ENCODE peak calls at places on chromosome 1, in nine cellular contexts. A is GM12865; O is activated T-cell treated with anti-CD3 and anti-CD28 coated beads for 24 hours; J is caudate nucleus; M is HCEC 1CT; Z is NCI-H1105 treated with DMSO at 0.1 percent for 48 hours; P is activated CD4-positive, alpha-beta T cell treated with anti-CD3 and anti-CD28 coated beads, Interleukin-2, amount 50 U/mL, for 48 hours; L is NCI-H187 treated with DMSO at 0.1 percent for 48 hours; S is stimulated activated effector memory CD8-positive, alpha-beta T cell treated with anti-CD3 and anti-CD28 coated beads, Interleukin-12 subunit alpha, Interleukin-12 subunit beta, amount 100 ng/mL, for 72 hours. K is an unnamed sample.

GRCh38 chr1:61992257-61992656 is 202.4 kb upstream of the L1TD1 start:
- DNase-seq in S (no peak), A (no peak), Z (no peak), M (no peak), L (no peak), J (no peak), P (no peak), O (no peak), K (no peak)

GRCh38 chr1:209383907-209384709 is 199.4 kb upstream of the CAMK1G start:
- DNase-seq in J (no peak), O (no peak), Z (no peak), M (no peak), S (no peak), L (no peak), P (no peak), A (no peak), K (no peak)

GRCh38 chr1:183757061-183757460 is 47.9 kb upstream of the RGL1 start:
- DNase-seq in O (no peak), J (no peak), S (no peak), A (no peak), P (no peak), Z (no peak), M (peak), L (no peak), K (no peak)

GRCh38 chr1:8987881-8988617 is 38.2 kb downstream of the SLC2A7 start:
- DNase-seq in A (peak), S (peak), M (peak), Z (peak), J (peak), P (peak), O (peak), L (no peak), K (peak)

GRCh38 chr1:204986181-204986580 is 56.8 kb upstream of the CNTN2 start:
- DNase-seq in A (no peak), Z (no peak), M (no peak), J (no peak), P (no peak), L (no peak), S (no peak), O (no peak), K (no peak)

GRCh38 chr1:179876289-179876715 is 1.3 kb downstream of the TOR1AIP2 start:
- DNase-seq in P (no peak), J (no peak), Z (no peak), A (peak), L (no peak), M (no peak), S (no peak), O (no peak), K (no peak)

GRCh38 chr1:198220428-198220827 is 63.6 kb downstream of the NEK7 start:
- DNase-seq in O (no peak), L (no peak), M (peak), A (no peak), P (no peak), Z (no peak), J (no peak), S (no peak), K (no peak)

GRCh38 chr1:193927550-193927949 is 741.1 kb upstream of the B3GALT2 start:
- DNase-seq in A (no peak), S (no peak), M (no peak), L (no peak), Z (no peak), P (no peak), J (no peak), O (no peak), K (no peak)

GRCh38 chr1:30748699-30749401 is 8.7 kb downstream of the LAPTM5 start:
- DNase-seq in A (peak), M (no peak), Z (peak), O (peak), S (no peak), L (no peak), J (no peak), P (no peak), K (no peak)

GRCh38 chr1:84550826-84551225 is 23.4 kb downstream of the CTBS start:
- DNase-seq in Z (no peak), M (no peak), O (no peak), J (no peak), L (no peak), P (no peak), S (no peak), A (no peak), K (no peak)

GRCh38 chr1:205325334-205325884 is 3.9 kb upstream of the NUAK2 start:
- DNase-seq in A (peak), S (peak), P (peak), M (peak), L (peak), O (peak), Z (peak), J (peak), K (no peak)

GRCh38 chr1:91080650-91081049 is 58.8 kb upstream of the ZNF644 start:
- DNase-seq in L (no peak), M (peak), P (no peak), S (no peak), Z (no peak), A (peak), J (no peak), O (no peak), K (no peak)

GRCh38 chr1:28144203-28145135 is 32.0 kb downstream of the PTAFR start:
- DNase-seq in S (no peak), M (peak), O (peak), L (no peak), Z (no peak), A (peak), J (no peak), P (peak), K (no peak)

GRCh38 chr1:203182377-203182927 is 4.1 kb downstream of the CHI3L1 start:
- DNase-seq in L (no peak), M (no peak), A (no peak), O (no peak), Z (no peak), P (no peak), S (no peak), J (no peak), K (no peak)

GRCh38 chr1:25074828-25075227 is 144.8 kb upstream of the RUNX3 start:
- DNase-seq in A (no peak), P (no peak), S (no peak), L (no peak), Z (no peak), O (no peak), M (no peak), J (no peak), K (no peak)

GRCh38 chr1:81682490-81682889 is 118.2 kb upstream of the ADGRL2 start:
- DNase-seq in S (no peak), Z (no peak), P (no peak), O (no peak), J (no peak), A (no peak), L (no peak), M (peak), K (no peak)

GRCh38 chr1:67791261-67791660 is 42.0 kb downstream of the GNG12 start:
- DNase-seq in S (no peak), L (no peak), A (no peak), P (no peak), O (no peak), J (no peak), M (peak), Z (no peak), K (no peak)

GRCh38 chr1:28208818-28209441 is 23.9 kb downstream of the DNAJC8 start:
- DNase-seq in P (peak), Z (peak), L (no peak), A (peak), J (peak), O (peak), S (peak), M (peak), K (no peak)

GRCh38 chr1:8097077-8097799 is 71.1 kb upstream of the ERRFI1 start:
- DNase-seq in M (peak), J (no peak), P (peak), S (no peak), A (peak), Z (peak), O (peak), L (peak), K (no peak)

GRCh38 chr1:153485880-153486279 is 25.4 kb upstream of the S100A7 start:
- DNase-seq in J (no peak), Z (peak), L (no peak), O (no peak), A (no peak), S (no peak), M (no peak), P (no peak), K (no peak)

GRCh38 chr1:232462200-232462599 is 167.7 kb downstream of the SIPA1L2 start:
- DNase-seq in S (no peak), P (no peak), M (no peak), O (no peak), L (no peak), A (no peak), Z (peak), J (no peak), K (no peak)

GRCh38 chr1:169121146-169121923 is 14.8 kb downstream of the ATP1B1 start:
- DNase-seq in M (peak), P (no peak), L (no peak), J (no peak), Z (no peak), O (no peak), A (no peak), S (no peak), K (no peak)

GRCh38 chr1:205588691-205589445 is 42.9 kb downstream of the ELK4 start:
- DNase-seq in L (peak), A (peak), Z (no peak), J (no peak), M (peak), P (peak), S (no peak), O (no peak), K (peak)

GRCh38 chr1:243723458-243724043 is 126.5 kb downstream of the AKT3 start:
- DNase-seq in Z (no peak), S (no peak), A (no peak), O (no peak), M (no peak), P (no peak), J (no peak), L (no peak), K (no peak)

GRCh38 chr1:228913649-228914048 is 178.4 kb downstream of the RHOU start:
- DNase-seq in P (no peak), J (no peak), M (no peak), O (no peak), S (no peak), Z (no peak), A (no peak), L (no peak), K (no peak)

GRCh38 chr1:48084826-48085225 is 87.6 kb upstream of the TRABD2B start:
- DNase-seq in L (no peak), P (no peak), Z (no peak), J (no peak), O (no peak), M (no peak), A (no peak), S (no peak), K (no peak)

GRCh38 chr1:4653796-4654715 is at the start of gene AJAP1:
- DNase-seq in S (no peak), M (no peak), L (no peak), A (no peak), P (no peak), J (no peak), Z (no peak), O (no peak), K (peak)

GRCh38 chr1:113761937-113762336 is 2.7 kb upstream of the PHTF1 start:
- DNase-seq in Z (no peak), A (no peak), J (no peak), S (no peak), L (no peak), O (no peak), M (no peak), P (no peak), K (no peak)

GRCh38 chr1:106049595-106049994 is 1006.9 kb upstream of the PRMT6 start:
- DNase-seq in O (no peak), M (no peak), S (no peak), L (no peak), J (no peak), P (no peak), A (no peak), Z (no peak), K (no peak)

GRCh38 chr1:227372662-227373061 is 54.4 kb upstream of the CDC42BPA start:
- DNase-seq in O (no peak), S (no peak), L (no peak), Z (peak), A (no peak), M (peak), P (no peak), J (no peak), K (no peak)

GRCh38 chr1:39683591-39684312 is 7.5 kb downstream of the HPCAL4 start:
- DNase-seq in Z (no peak), M (no peak), O (no peak), A (no peak), J (no peak), P (peak), L (no peak), S (no peak), K (no peak)

GRCh38 chr1:214581785-214582184 is 21.2 kb upstream of the CENPF start:
- DNase-seq in M (peak), P (no peak), A (no peak), J (no peak), Z (no peak), L (no peak), O (no peak), S (no peak), K (no peak)